ENCODE peak calls at places on chromosomes 1 and 21, in ten cellular contexts. R, Z, A, H, W, S, U, V, J and G are unnamed samples.

GRCh38 chr1:111851552-111851951 is 95.9 kb downstream of the DDX20 start:
- DNase-seq in R (no peak), Z (no peak), A (no peak), H (no peak), W (no peak), S (no peak), U (peak), V (no peak), J (no peak), G (no peak)

GRCh38 chr1:93446837-93447451 is 974 bp upstream of the FNBP1L start:
- DNase-seq in R (no peak), Z (peak), A (no peak), H (peak), W (peak), S (peak), U (no peak), V (no peak), J (no peak), G (peak)

GRCh38 chr1:29113407-29114117 is 10.1 kb downstream of the TMEM200B start:
- DNase-seq in R (no peak), Z (peak), A (no peak), H (no peak), W (no peak), S (no peak), U (no peak), V (no peak), J (no peak), G (no peak)

GRCh38 chr1:6686294-6686693 is 15.3 kb downstream of the DNAJC11 start:
- DNase-seq in R (no peak), Z (no peak), A (no peak), H (no peak), W (no peak), S (no peak), U (no peak), V (peak), J (peak), G (no peak)

GRCh38 chr1:8145525-8145924 is 119.4 kb upstream of the ERRFI1 start:
- DNase-seq in R (no peak), Z (no peak), A (no peak), H (no peak), W (no peak), S (no peak), U (no peak), V (no peak), J (peak), G (no peak)

GRCh38 chr1:89946532-89946931 is 48.4 kb upstream of the ZNF326 start:
- DNase-seq in R (no peak), Z (no peak), A (no peak), H (no peak), W (no peak), S (no peak), U (peak), V (no peak), J (no peak), G (no peak)

GRCh38 chr1:79633456-79633855 is 626.9 kb upstream of the ADGRL4 start:
- DNase-seq in R (no peak), Z (no peak), A (no peak), H (no peak), W (peak), S (no peak), U (no peak), V (no peak), J (peak), G (no peak)

GRCh38 chr21:20639026-20639425 is 359.2 kb upstream of the NCAM2 start:
- DNase-seq in R (no peak), Z (no peak), A (no peak), H (no peak), W (peak), S (no peak), U (no peak), V (no peak), J (no peak), G (no peak)

GRCh38 chr21:38810034-38810825 is 4.5 kb downstream of the ETS2 start:
- DNase-seq in R (no peak), Z (no peak), A (no peak), H (no peak), W (no peak), S (no peak), U (no peak), V (no peak), J (no peak), G (no peak)